ENCODE peak calls at places on chromosomes 12 and 14, in seven cellular contexts. N is CD8-positive, alpha-beta T cell; U is PC-3; Z is pancreas; I is tibial nerve; E is body of pancreas; J is AG04450. P is an unnamed sample. For H3K9me3 and H3K27me3, the result is how much of the 10 kb centered on the place peaks cover.

GRCh38 chr12:41304526-41304925 is 116.4 kb downstream of the PDZRN4 start:
- DNase-seq in I (no peak), E (no peak), Z (no peak), U (peak), N (no peak), J (no peak), P (no peak)

GRCh38 chr14:64968651-64969050 is 3.5 kb downstream of the RAB15 start:
- DNase-seq in J (no peak), E (no peak), N (no peak), Z (no peak), I (no peak), U (no peak), P (no peak)

GRCh38 chr12:1995205-1995896 is 8.9 kb downstream of the DCP1B start:
- DNase-seq in Z (no peak), J (no peak), I (no peak), U (no peak), E (no peak), N (no peak), P (no peak)

GRCh38 chr14:99356031-99356430 is 84.0 kb upstream of the BCL11B start:
- DNase-seq in Z (no peak), N (no peak), J (no peak), U (no peak), I (no peak), E (no peak), P (no peak)

GRCh38 chr12:122934722-122935121 is 31.5 kb downstream of the ABCB9 start:
- DNase-seq in Z (no peak), J (no peak), N (no peak), I (no peak), U (no peak), E (no peak), P (no peak)

GRCh38 chr12:47731723-47732122 is 6.4 kb upstream of the ENDOU start:
- DNase-seq in J (no peak), I (no peak), U (peak), Z (no peak), E (no peak), N (no peak), P (no peak)

GRCh38 chr12:27424631-27425230 is 21.8 kb upstream of the SMCO2 start:
- DNase-seq in Z (no peak), N (no peak), U (peak), E (peak), J (peak), I (no peak), P (no peak)

GRCh38 chr12:65664715-65665250 is 159.5 kb upstream of the HMGA2 start:
- DNase-seq in I (no peak), Z (no peak), E (no peak), J (no peak), U (no peak), N (no peak), P (no peak)

GRCh38 chr12:34598851-34599529 is 576.7 kb downstream of the ALG10 start:
- DNase-seq in U (no peak), E (no peak), J (no peak), Z (peak), I (no peak), N (no peak), P (no peak)

GRCh38 chr12:131923260-131923659 is 5.8 kb upstream of the PUS1 start:
- DNase-seq in U (no peak), I (no peak), E (no peak), N (no peak), J (no peak), Z (no peak), P (no peak)

GRCh38 chr12:110846615-110847566 is at the start of gene CCDC63:
- DNase-seq in J (no peak), Z (peak), E (peak), N (peak), U (peak), I (peak), P (peak)

GRCh38 chr14:100764716-100765115 is 38.0 kb downstream of the DLK1 start:
- DNase-seq in I (no peak), E (no peak), N (no peak), J (no peak), U (no peak), Z (no peak), P (no peak)

GRCh38 chr12:77943466-77943865 is 112.8 kb downstream of the NAV3 start:
- DNase-seq in U (peak), I (no peak), Z (no peak), N (no peak), J (no peak), E (no peak), P (no peak)

GRCh38 chr14:74973003-74973614 is 17.7 kb upstream of the PGF start:
- DNase-seq in Z (no peak), J (no peak), E (peak), U (no peak), I (no peak), N (peak), P (peak)

GRCh38 chr12:19151298-19151697 is 21.8 kb downstream of the PLEKHA5 start:
- DNase-seq in E (no peak), J (no peak), N (no peak), I (no peak), U (no peak), Z (no peak), P (no peak)

GRCh38 chr14:42523656-42524055 is 917.0 kb downstream of the LRFN5 start:
- DNase-seq in J (no peak), I (no peak), E (no peak), U (no peak), N (no peak), Z (no peak), P (no peak)

GRCh38 chr14:42513837-42514236 is 907.2 kb downstream of the LRFN5 start:
- DNase-seq in N (no peak), J (no peak), I (no peak), U (no peak), Z (no peak), E (no peak), P (no peak)

DNA sequence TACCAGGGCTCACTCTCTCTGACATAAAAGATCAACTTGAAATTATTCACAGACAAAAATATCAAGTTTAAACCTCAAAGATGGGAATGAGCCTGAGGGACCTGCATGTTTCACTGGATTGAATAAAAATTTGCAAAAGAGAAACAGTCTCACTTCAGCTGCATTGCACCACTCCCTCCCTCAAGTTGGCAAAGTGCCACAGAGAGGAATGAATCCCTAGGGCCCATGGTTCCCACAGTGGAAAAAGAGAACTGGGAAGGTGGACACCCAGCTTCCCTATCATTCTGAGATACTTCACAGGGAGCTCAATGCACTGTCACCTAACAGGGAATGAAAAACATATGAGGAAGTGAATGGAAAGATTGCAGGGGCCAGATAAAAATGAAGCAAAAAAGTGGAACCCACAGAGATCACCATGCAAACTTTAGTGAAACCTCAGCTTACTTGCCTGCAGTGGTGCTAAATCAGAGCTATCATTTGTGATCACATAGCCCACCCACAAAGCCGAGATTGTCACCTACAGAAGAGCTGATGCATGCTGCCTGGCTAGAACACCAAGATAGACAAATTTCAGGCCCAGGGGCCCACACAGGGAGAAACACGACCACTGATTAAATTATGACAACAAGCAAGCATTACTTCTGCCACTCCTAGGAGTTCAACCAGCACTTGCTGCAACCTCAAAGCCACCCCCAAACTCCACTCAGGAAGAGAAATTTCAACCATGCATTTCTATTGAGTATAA is 911.3 kb downstream of the LRFN5 start:
- DNase-seq in N (no peak), U (no peak), J (no peak), Z (no peak), E (no peak), I (no peak), P (no peak)
- H3K9me3 ChIP-seq in N (under half), U (under half), J (under half), Z (under half), E (under half), I (under half), P (under half)

GRCh38 chr12:58939399-58940100 is 19.2 kb upstream of the LRIG3 start:
- DNase-seq in Z (no peak), E (no peak), N (no peak), I (no peak), J (no peak), U (no peak), P (no peak)
- H3K27ac ChIP-seq in Z (no peak), E (no peak), N (no peak), I (no peak), J (no peak), U (no peak), P (no peak)

DNA sequence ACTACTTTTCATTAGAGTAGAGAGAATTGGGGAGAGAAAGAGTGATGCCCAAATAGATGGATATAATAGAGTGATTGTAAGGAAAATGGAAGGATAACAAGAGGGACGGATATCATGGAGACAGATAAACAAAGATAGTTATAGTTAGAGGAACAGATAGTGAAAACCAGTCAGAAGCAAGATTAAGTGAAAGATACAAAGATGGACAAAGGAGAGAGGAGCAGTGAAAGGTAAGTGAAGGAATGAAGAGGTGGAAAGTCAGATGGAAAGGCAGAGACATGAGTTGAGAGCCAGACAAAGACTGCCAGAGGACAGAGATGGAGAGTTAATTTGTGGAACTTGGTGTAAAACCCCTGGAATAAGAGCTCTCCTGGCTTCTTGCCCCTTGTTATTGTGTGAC is 59.2 kb upstream of the CISTR start:
- DNase-seq in Z (no peak), J (no peak), E (no peak), I (no peak), U (no peak), N (no peak), P (no peak)
- H3K27me3 ChIP-seq in Z (under half), J (under half), E (under half), I (under half), U (under half), N (under half), P (under half)

DNA sequence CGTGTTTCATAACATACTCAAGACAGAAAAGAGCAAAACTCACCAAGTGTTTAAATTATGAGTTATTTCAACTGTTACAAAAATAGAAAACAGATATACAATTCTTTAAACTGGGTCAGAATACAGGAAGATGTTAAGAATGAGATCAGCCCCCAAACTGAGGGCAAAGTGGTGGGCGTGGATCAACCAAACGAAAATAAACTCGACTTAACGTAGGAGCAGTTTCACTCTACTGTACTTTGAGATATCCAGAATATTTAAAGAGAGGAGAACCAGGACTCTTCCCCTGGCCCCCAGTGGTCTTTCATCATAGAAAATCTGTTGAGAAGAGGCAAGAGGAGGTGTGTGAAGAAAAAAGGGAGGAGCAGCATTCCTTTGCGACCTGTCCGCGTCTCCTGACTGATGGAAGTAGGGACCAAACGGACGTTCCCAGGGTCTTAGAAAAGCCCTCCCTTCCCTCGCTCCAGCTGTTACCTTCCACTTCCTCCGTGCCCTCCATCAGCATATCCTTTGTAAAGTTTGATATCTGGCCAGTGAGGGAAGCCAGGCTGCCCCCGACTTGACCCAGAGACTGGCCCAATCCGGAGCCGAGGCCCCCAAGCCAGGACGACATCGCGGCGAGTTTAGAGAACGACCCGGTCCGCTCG is 663 bp downstream of the TRIP11 start:
- DNase-seq in U (peak), N (no peak), E (peak), Z (no peak), J (peak), I (no peak), P (no peak)
- H3K9me3 ChIP-seq in U (under half), N (under half), E (under half), Z (under half), J (under half), I (under half), P (under half)

P was measured in tibial artery.